ENCODE peak calls at places on chromosomes 3 and 15, in nine cellular contexts. V is right atrium auricular region; G is mucosa of descending colon; N is neural crest cell; T is endothelial cell; X is endothelial cell of umbilical vein; L is ovary; M is A549; K is CD8-positive, alpha-beta T cell. A is an unnamed sample.

GRCh38 chr3:126604691-126605090 is 46.0 kb upstream of the C3orf22 start:
- DNase-seq in V (no peak), G (no peak), N (no peak), T (no peak), X (no peak), L (no peak), M (no peak), K (no peak), A (no peak)

GRCh38 chr3:118960876-118961275 is 73.8 kb downstream of the IGSF11 start:
- DNase-seq in V (no peak), G (no peak), N (no peak), T (no peak), X (no peak), L (no peak), M (no peak), K (no peak), A (no peak)

GRCh38 chr3:184776916-184777315 is 35.0 kb upstream of the VPS8 start:
- DNase-seq in V (no peak), G (no peak), N (no peak), T (no peak), X (no peak), L (no peak), M (no peak), K (no peak), A (no peak)

GRCh38 chr15:85539491-85539890 is 159.1 kb downstream of the AKAP13 start:
- DNase-seq in V (no peak), G (no peak), N (no peak), T (no peak), X (no peak), L (no peak), M (no peak), K (no peak), A (no peak)

GRCh38 chr3:151051533-151051932 is 33.9 kb upstream of the MED12L start:
- DNase-seq in V (no peak), G (no peak), N (no peak), T (no peak), X (no peak), L (no peak), M (no peak), K (no peak), A (no peak)

GRCh38 chr15:83571820-83572707 is 81.9 kb upstream of the ADAMTSL3 start:
- DNase-seq in V (no peak), G (no peak), N (no peak), T (no peak), X (peak; percentile 28), L (no peak), M (peak; percentile 22), K (no peak), A (no peak)

GRCh38 chr3:136818851-136819783 is at the start of gene SLC35G2:
- DNase-seq in V (peak; percentile 61), G (peak; percentile 37), N (peak; percentile 65), T (peak; percentile 70), X (peak; percentile 84), L (peak; percentile 65), M (peak; percentile 35), K (peak; percentile 6), A (peak; percentile 42)

GRCh38 chr15:72866086-72866646 is 82.6 kb upstream of the ADPGK start:
- DNase-seq in V (no peak), G (no peak), N (no peak), T (no peak), X (no peak), L (no peak), M (no peak), K (no peak), A (no peak)

GRCh38 chr3:179973931-179974361 is 62.8 kb downstream of the PEX5L start:
- DNase-seq in V (no peak), G (no peak), N (no peak), T (no peak), X (no peak), L (no peak), M (no peak), K (no peak), A (no peak)

GRCh38 chr15:81484076-81484475 is 110.1 kb upstream of the TMC3 start:
- DNase-seq in V (no peak), G (no peak), N (no peak), T (no peak), X (no peak), L (no peak), M (no peak), K (no peak), A (no peak)

GRCh38 chr3:119660474-119661150 is at the start of gene POPDC2:
- DNase-seq in V (no peak), G (no peak), N (no peak), T (no peak), X (no peak), L (no peak), M (no peak), K (no peak), A (no peak)

GRCh38 chr3:108060331-108060730 is 30.5 kb downstream of the CD47 start:
- DNase-seq in V (no peak), G (no peak), N (no peak), T (no peak), X (no peak), L (no peak), M (no peak), K (no peak), A (no peak)

GRCh38 chr3:49269443-49269842 is 7.6 kb downstream of the C3orf62 start:
- DNase-seq in V (no peak), G (no peak), N (no peak), T (no peak), X (no peak), L (no peak), M (no peak), K (no peak), A (no peak)

GRCh38 chr3:193827831-193828230 is 234.8 kb downstream of the OPA1 start:
- DNase-seq in V (no peak), G (no peak), N (no peak), T (no peak), X (no peak), L (no peak), M (no peak), K (no peak), A (no peak)

GRCh38 chr3:96776818-96777217 is 37.6 kb upstream of the EPHA6 start:
- DNase-seq in V (no peak), G (no peak), N (no peak), T (no peak), X (no peak), L (no peak), M (no peak), K (no peak), A (no peak)

DNA sequence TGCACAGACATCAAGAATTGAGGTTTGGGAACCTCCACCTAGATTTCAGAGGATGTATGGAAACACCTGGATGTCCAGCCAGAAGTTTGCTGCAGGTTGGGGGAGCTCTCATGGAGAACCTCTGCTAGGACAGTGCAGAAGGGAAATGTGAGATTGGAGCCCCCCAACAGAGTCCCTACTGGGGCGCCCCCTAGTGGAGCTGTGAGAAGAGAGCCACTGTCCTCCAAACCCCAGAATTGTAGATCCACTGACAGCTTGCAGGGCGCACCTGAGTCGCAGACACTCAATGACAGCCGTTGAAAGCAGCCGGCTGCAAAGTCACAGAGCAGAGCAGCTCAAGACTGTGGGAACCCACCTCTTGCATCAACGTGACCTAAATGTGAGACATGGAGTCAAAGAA is 34.6 kb upstream of the EPHA6 start:
- DNase-seq in V (no peak), G (no peak), N (no peak), T (no peak), X (no peak), L (no peak), M (no peak), K (no peak), A (no peak)
- TF ChIP-seq CTCF in V (no peak), G (no peak), N (peak; percentile 31), T (peak; percentile 41), X (no peak), L (no peak), M (no peak), K (no peak), A (no peak)

DNA sequence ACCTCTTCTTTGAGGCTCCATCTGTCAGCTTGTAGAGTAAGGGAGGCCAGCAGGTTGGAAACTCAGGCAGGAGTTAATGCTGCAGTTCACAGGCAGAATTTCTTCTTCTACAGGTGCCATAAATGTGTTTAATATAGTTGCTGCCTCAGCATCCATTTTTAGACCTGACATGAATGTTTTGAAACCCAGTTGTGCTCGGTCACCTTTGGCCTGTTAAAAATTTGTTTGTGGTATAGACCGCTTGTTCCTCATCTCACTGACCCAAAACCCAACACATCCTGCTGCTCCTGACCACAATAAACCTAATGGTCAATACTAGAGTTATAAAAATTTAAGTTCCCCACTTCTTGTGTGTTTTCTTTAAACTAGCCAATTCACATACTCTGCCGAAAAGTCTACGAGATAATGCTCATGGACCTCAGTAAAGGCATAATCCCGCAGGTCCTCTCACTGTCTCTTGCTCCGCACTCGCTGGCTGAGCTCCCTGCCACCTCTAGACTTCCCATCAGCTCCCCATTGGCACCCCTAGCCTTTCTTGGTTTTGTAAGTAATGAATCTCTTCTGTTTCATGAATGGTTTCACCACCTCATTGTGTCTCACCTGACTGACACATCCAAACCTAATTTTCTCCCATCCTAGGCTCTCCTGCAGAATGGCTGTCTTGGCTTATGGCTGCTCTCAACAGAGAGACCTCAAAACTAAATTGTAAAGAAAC is 138.5 kb upstream of the STRIT1 start:
- DNase-seq in V (no peak), G (no peak), N (no peak), T (no peak), X (no peak), L (no peak), M (no peak), K (no peak), A (no peak)
- TF ChIP-seq CTCF in V (no peak), G (no peak), N (no peak), T (no peak), X (no peak), L (no peak), M (no peak), K (no peak), A (no peak)

DNA sequence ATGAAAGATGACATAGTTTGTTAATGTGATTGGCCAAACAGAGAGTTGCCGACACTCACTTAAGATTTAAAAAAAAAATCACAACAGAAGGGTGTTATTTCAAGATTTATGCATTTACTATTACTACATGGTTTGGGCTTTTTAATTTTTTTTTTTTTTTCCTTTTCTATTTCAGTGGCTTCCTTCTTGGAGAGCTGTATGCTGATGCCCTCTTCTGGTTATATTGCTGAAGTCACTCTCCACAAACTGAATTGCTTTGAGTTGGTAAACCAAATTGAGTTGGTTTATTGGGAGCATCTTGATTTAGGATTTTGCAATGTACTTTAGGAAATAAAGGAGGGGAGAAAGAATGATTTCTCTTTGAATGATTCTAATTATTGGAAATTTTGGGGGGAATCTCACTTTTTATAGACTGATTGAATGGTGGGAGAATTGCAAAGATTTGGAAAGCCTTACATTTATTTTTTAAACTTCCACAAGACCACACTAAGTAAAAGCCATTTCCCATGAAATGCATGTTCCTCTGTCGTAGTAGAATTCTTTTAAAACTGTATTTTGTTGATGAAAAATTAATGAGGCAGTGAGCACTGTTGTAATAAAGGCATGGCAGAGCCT is 186.6 kb upstream of the FEZF2 start:
- DNase-seq in V (no peak), G (no peak), N (no peak), T (no peak), X (peak; percentile 43), L (no peak), M (no peak), K (no peak), A (no peak)
- TF ChIP-seq CTCF in V (no peak), G (no peak), N (peak; percentile 71), T (peak; percentile 27), X (peak; percentile 20), L (no peak), M (peak; percentile 34), K (no peak), A (no peak)

DNA sequence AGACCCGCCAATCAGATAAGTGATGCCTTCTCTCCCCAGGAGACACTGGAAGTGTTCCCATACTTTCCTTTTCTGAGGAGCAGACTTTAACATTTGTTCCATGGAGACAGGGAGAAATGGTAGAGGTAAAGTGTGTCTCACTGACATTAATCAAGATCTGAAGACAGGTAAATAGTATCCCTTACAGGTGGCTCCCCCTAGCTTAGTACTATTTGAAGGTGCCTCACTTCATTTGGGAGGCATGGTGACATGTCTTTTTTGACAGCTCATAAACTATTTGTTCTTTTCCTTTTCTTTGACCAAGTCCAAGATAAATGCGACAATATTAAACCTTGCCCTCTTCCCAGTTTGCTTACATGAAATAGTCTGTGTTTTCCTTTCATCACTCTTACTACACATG is 485.6 kb upstream of the IL12A start:
- DNase-seq in V (no peak), G (no peak), N (no peak), T (no peak), X (no peak), L (no peak), M (no peak), K (no peak), A (no peak)
- TF ChIP-seq CTCF in V (no peak), G (no peak), N (no peak), T (no peak), X (no peak), L (no peak), M (no peak), K (no peak), A (no peak)